ENCODE peak calls at places on chromosomes 12 and 14, in seven cellular contexts. V, Y, L, D, U, F and S are unnamed samples. For H3K79me2, the result is how much of the 10 kb centered on the place peaks cover.

GRCh38 chr14:71645656-71646055 is 286.6 kb upstream of the RGS6 start:
- DNase-seq in D (no peak), Y (no peak), U (peak), L (no peak), F (peak), V (no peak), S (no peak)

GRCh38 chr14:65879218-65880009 is 466.9 kb downstream of the FUT8 start:
- DNase-seq in U (peak), L (peak), V (peak), F (peak), D (no peak), Y (no peak), S (peak)

GRCh38 chr14:66216763-66217162 is 269.4 kb upstream of the CCDC196 start:
- DNase-seq in Y (no peak), F (no peak), V (peak), D (peak), L (peak), U (no peak), S (no peak)

GRCh38 chr14:62015945-62016344 is 253.7 kb downstream of the SNAPC1 start:
- DNase-seq in L (no peak), D (no peak), Y (no peak), V (peak), U (peak), F (peak), S (no peak)

GRCh38 chr12:321606-322326 is 59.1 kb upstream of the SLC6A13 start:
- DNase-seq in Y (no peak), F (peak), L (peak), V (peak), U (peak), D (no peak), S (peak)

GRCh38 chr12:25056011-25056410 is 107.1 kb upstream of the BCAT1 start:
- DNase-seq in V (no peak), U (no peak), D (no peak), F (no peak), L (no peak), Y (no peak), S (no peak)

GRCh38 chr14:50944647-50945413 is 547 bp upstream of the PYGL start:
- DNase-seq in Y (no peak), F (peak), D (no peak), U (peak), V (peak), L (peak), S (peak)

GRCh38 chr12:94777936-94778335 is 127.6 kb upstream of the TMCC3 start:
- DNase-seq in V (no peak), F (no peak), U (no peak), L (no peak), D (no peak), Y (no peak), S (peak)

GRCh38 chr12:81758421-81759214 is 532 bp downstream of the PPFIA2 start:
- DNase-seq in F (peak), D (peak), V (no peak), U (peak), Y (peak), L (no peak), S (no peak)

GRCh38 chr12:47949441-47950341 is 13.7 kb upstream of the TMEM106C start:
- DNase-seq in Y (peak), L (peak), U (peak), V (peak), F (peak), D (peak), S (peak)

GRCh38 chr12:55974308-55974724 is 438 bp downstream of the RAB5B start:
- DNase-seq in F (peak), Y (no peak), L (no peak), V (peak), U (peak), D (peak), S (peak)

GRCh38 chr12:82955020-82955419 is 268.3 kb downstream of the TMTC2 start:
- DNase-seq in U (peak), Y (no peak), L (no peak), F (no peak), D (no peak), V (peak), S (no peak)

GRCh38 chr14:36655054-36655381 is 6.6 kb upstream of the PAX9 start:
- DNase-seq in L (no peak), U (no peak), Y (peak), D (peak), V (no peak), F (no peak), S (no peak)

GRCh38 chr12:65823481-65824313 is 586 bp upstream of the HMGA2 start:
- DNase-seq in D (peak), Y (peak), V (peak), L (peak), F (peak), U (peak), S (peak)

GRCh38 chr12:39389399-39390150 is 53.3 kb downstream of the KIF21A start:
- DNase-seq in L (no peak), F (no peak), Y (no peak), D (no peak), V (no peak), U (no peak), S (no peak)

GRCh38 chr14:92173668-92174067 is 51.9 kb downstream of the CPSF2 start:
- DNase-seq in V (no peak), F (no peak), Y (no peak), D (no peak), U (peak), L (no peak), S (no peak)

GRCh38 chr12:3073438-3074255 is 3.5 kb upstream of the TSPAN9 start:
- DNase-seq in V (peak), L (peak), D (peak), Y (peak), F (peak), U (peak), S (peak)

GRCh38 chr12:25730489-25731349 is 177.6 kb upstream of the LMNTD1 start:
- DNase-seq in L (no peak), D (peak), U (no peak), V (peak), F (no peak), Y (no peak), S (no peak)

GRCh38 chr14:100585448-100586152 is 1.6 kb downstream of the BEGAIN start:
- DNase-seq in V (no peak), F (no peak), Y (no peak), D (no peak), L (no peak), U (no peak), S (no peak)

GRCh38 chr14:42869681-42870080 is 1263.0 kb downstream of the LRFN5 start:
- DNase-seq in U (peak), L (no peak), V (no peak), F (peak), Y (no peak), D (no peak), S (no peak)

GRCh38 chr12:26831959-26832816 is 806 bp downstream of the ITPR2 start:
- DNase-seq in U (peak), F (peak), Y (peak), L (peak), D (peak), V (peak), S (peak)

GRCh38 chr12:47881826-47882427 is 22.9 kb downstream of the VDR start:
- DNase-seq in Y (no peak), F (peak), U (peak), L (no peak), V (peak), D (no peak), S (no peak)

GRCh38 chr14:61575126-61575525 is 120.2 kb upstream of the HIF1A start:
- DNase-seq in U (no peak), Y (no peak), D (no peak), V (no peak), L (no peak), F (no peak), S (no peak)

GRCh38 chr14:51926449-51926848 is 62.9 kb upstream of the RTRAF start:
- DNase-seq in Y (no peak), U (no peak), D (no peak), V (no peak), L (no peak), F (no peak), S (no peak)

GRCh38 chr12:69044887-69045286 is 111.9 kb upstream of the CPM start:
- DNase-seq in D (no peak), Y (no peak), U (no peak), L (no peak), V (no peak), F (no peak), S (no peak)

GRCh38 chr14:74035556-74035955 is 16.4 kb downstream of the BBOF1 start:
- DNase-seq in V (peak), Y (no peak), L (no peak), U (peak), D (no peak), F (peak), S (no peak)

GRCh38 chr14:99624024-99624423 is 20.0 kb upstream of the CCDC85C start:
- DNase-seq in V (no peak), F (no peak), Y (no peak), U (no peak), D (no peak), L (no peak), S (no peak)

GRCh38 chr12:113092478-113093408 is 36.2 kb downstream of the DTX1 start:
- DNase-seq in F (no peak), V (peak), U (peak), Y (peak), L (no peak), D (peak), S (no peak)

GRCh38 chr12:54941659-54942058 is 42.9 kb downstream of the TESPA1 start:
- DNase-seq in V (no peak), Y (no peak), L (no peak), F (no peak), U (no peak), D (no peak), S (no peak)

GRCh38 chr12:31492599-31493196 is 98.2 kb downstream of the DENND5B start:
- DNase-seq in V (no peak), F (no peak), Y (no peak), D (no peak), L (no peak), U (no peak), S (peak)

GRCh38 chr12:56115329-56115728 is 1.1 kb upstream of the RPL41 start:
- DNase-seq in D (peak), U (peak), L (no peak), F (peak), V (peak), Y (peak), S (peak)

DNA sequence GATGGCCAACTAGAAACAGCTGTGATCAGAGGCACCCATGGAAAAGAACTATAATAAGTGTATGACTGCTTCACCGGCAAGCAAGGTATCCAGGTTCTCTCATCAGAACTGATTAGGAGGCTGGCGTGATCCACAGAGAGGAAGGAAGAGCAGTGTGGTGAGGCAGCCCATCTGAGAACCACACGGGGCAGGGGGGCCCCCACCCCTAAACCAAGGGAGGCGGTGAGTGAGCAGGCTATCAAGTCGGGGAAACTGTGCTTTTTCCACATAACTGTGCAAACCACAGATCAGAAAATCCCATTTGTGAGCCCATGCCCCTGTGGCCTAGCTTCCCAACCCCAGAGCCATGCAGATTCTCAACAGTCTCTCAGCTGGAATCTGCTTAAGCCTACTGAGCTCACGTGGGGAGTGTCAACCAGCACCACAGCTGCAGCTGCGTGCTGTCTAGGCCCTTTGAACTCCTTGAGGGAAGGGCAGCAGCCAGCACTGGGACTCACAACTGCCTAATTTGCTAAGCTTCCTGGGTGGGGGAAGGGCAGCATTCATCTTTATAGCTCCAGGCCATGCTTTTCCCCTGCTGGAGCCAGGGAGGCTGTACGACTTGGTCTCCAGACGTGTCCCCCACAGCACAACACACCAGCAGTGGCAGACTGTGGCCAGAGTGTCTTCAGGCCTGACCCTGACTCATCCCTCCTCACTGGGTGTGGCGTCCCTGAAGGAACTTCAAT is 444.4 kb upstream of the ATP2B1 start:
- DNase-seq in U (peak), L (no peak), V (peak), Y (peak), F (peak), D (no peak), S (no peak)
- H2AFZ ChIP-seq in U (no peak), L (no peak), V (peak), Y (no peak), F (no peak), D (peak), S (no peak)

GRCh38 chr12:108368089-108368488 is 29.0 kb upstream of the CMKLR1 start:
- DNase-seq in F (no peak), V (no peak), L (no peak), U (no peak), D (no peak), Y (no peak), S (no peak)

GRCh38 chr12:108364879-108365278 is 25.8 kb upstream of the CMKLR1 start:
- DNase-seq in L (no peak), Y (no peak), V (no peak), F (no peak), U (no peak), D (no peak), S (no peak)

GRCh38 chr12:108365324-108365723 is 26.2 kb upstream of the CMKLR1 start:
- DNase-seq in V (no peak), L (no peak), Y (no peak), F (no peak), D (no peak), U (no peak), S (no peak)

GRCh38 chr12:108369736-108370396 is 30.8 kb upstream of the CMKLR1 start:
- DNase-seq in U (no peak), V (no peak), F (no peak), D (no peak), Y (no peak), L (no peak), S (no peak)

DNA sequence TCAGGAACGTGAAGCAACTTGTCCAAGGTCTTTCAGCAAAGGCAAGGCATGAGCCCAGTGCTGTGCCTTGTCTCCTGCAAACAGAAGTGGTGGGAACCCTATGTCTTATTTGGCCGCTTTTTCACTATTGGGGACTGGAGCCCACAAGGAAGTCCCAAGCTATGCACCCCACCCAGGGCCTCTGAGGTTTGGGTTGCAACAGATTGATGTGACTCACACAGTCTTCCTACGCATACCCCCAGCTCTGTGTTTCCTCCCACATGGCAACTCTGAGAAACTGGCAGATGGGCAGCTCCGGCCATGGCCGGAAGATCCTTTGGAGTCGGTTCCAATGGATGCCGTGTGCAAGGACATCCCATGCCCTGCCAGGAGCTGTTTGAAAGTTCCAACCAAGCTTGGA is 28.3 kb upstream of the CMKLR1 start:
- DNase-seq in D (no peak), F (no peak), L (no peak), Y (no peak), U (peak), V (no peak), S (no peak)
- H3K79me2 ChIP-seq in D (under half), F (under half), L (under half), Y (under half), U (under half), V (under half), S (under half)

GRCh38 chr12:67068773-67069450 is 200.2 kb upstream of the CAND1 start:
- DNase-seq in U (peak), F (peak), V (peak), D (peak), L (no peak), Y (peak), S (peak)

GRCh38 chr12:67068204-67068731 is 200.9 kb upstream of the CAND1 start:
- DNase-seq in V (peak), Y (peak), D (peak), F (no peak), U (no peak), L (no peak), S (no peak)

GRCh38 chr12:67069451-67070306 is 199.5 kb upstream of the CAND1 start:
- DNase-seq in D (peak), F (no peak), L (no peak), U (peak), Y (peak), V (peak), S (no peak)

GRCh38 chr12:67070307-67070600 is 198.9 kb upstream of the CAND1 start:
- DNase-seq in D (no peak), L (no peak), Y (no peak), F (no peak), V (no peak), U (peak), S (no peak)

DNA sequence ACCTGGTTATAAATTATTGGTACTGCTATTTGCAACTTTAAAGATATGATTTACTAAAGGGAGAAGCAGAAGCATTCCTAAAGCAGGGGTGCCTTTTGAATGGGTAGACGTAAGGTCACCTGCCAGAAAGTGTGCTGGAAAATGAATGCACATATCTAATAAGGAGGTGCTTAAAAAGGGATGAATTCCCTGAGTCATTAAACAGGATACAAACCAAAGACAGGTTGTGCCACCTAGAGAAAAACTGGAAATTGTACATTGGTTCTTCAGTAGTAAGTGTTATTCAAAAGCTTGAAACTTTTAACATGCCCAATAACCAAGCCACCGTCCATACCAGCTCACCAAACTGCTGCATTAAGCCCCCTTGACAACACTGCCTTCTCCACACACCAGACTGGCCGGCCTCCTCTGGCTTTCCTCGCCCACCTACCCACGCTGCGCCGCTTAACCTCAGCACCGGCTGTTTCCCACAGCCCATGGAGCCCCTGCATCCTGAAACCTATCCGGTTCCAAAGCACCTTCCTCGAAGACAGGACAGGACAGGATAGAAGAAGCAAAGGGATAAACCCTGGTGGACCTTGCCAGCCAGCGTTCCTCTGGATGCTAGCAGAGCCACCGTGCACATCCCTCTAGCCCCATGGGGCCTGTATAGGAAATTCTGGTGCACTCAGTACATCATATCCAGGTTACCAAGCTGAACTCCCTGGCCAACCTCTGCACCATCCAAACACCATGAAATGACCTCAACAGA is 201.5 kb upstream of the CAND1 start:
- DNase-seq in V (peak), D (peak), Y (peak), L (no peak), U (no peak), F (no peak), S (no peak)
- H2AFZ ChIP-seq in V (peak), D (peak), Y (no peak), L (no peak), U (no peak), F (no peak), S (no peak)

DNA sequence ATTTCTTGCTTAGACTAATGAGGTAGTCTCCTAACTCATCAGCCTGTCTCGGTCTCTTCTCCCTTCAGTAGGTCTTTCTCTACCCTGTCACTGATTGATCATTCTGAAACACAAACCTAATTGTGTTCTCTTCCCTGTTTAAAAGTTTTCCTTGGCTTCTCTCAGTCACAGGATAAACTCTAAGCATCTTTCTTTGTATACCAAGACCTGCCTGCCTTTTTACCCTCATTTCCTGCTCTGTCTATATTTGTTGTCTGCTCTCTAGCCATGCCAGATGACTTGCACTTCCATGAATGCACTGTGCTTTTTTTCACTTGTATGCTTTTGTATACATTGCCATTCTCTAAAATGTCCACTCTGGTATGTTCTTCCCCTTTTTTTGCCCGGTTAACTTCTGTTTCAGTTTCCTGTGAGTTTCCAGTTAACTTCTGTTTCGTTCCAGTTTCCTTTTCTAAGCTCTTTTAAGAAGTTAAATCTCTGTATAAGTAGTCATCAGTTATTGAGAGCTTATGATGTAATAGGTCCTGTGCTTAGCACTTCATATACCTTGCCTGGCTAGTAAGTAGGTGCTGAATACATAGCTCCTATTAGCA is 12.8 kb downstream of the DIP2B start:
- DNase-seq in V (no peak), U (peak), D (no peak), F (peak), Y (no peak), L (no peak), S (peak)
- H3K79me2 ChIP-seq in V (half or more), U (half or more), D (half or more), F (under half), Y (under half), L (half or more), S (half or more)